ENCODE peak calls at places on chromosomes 11 and 22, in eight cellular contexts. One of them, this sample, is unnamed.

GRCh38 chr11:59680287-59681154 is 11.7 kb upstream of the PATL1 start:
- DNase-seq in activated gamma-delta T cell treated with anti-CD3 and anti-CD28 coated beads, Interleukin-2, amount 50 U/mL, for 16 hours: peak
- DNase-seq in stimulated activated naive CD4-positive, alpha-beta T cell: peak
- DNase-seq in ACHN: peak
- DNase-seq in effector memory CD8-positive, alpha-beta T cell: peak
- DNase-seq in stimulated activated CD8-positive, alpha-beta memory T cell treated with anti-CD3 and anti-CD28 coated beads, Interleukin-15, amount 100 ng/mL, for 24 hours: no peak
- DNase-seq in HEK293T: peak
- DNase-seq in putamen: peak
- DNase-seq in this sample: peak

GRCh38 chr11:1052133-1053011 is 15.9 kb upstream of the MUC6 start:
- DNase-seq in activated gamma-delta T cell treated with anti-CD3 and anti-CD28 coated beads, Interleukin-2, amount 50 U/mL, for 16 hours: no peak
- DNase-seq in stimulated activated naive CD4-positive, alpha-beta T cell: no peak
- DNase-seq in ACHN: no peak
- DNase-seq in effector memory CD8-positive, alpha-beta T cell: no peak
- DNase-seq in stimulated activated CD8-positive, alpha-beta memory T cell treated with anti-CD3 and anti-CD28 coated beads, Interleukin-15, amount 100 ng/mL, for 24 hours: no peak
- DNase-seq in HEK293T: no peak
- DNase-seq in putamen: no peak
- DNase-seq in this sample: no peak

GRCh38 chr11:110986016-110986415 is 259.5 kb upstream of the POU2AF2 start:
- DNase-seq in activated gamma-delta T cell treated with anti-CD3 and anti-CD28 coated beads, Interleukin-2, amount 50 U/mL, for 16 hours: no peak
- DNase-seq in stimulated activated naive CD4-positive, alpha-beta T cell: no peak
- DNase-seq in ACHN: no peak
- DNase-seq in effector memory CD8-positive, alpha-beta T cell: no peak
- DNase-seq in stimulated activated CD8-positive, alpha-beta memory T cell treated with anti-CD3 and anti-CD28 coated beads, Interleukin-15, amount 100 ng/mL, for 24 hours: no peak
- DNase-seq in HEK293T: no peak
- DNase-seq in putamen: no peak
- DNase-seq in this sample: no peak

GRCh38 chr11:113363406-113363805 is 24.2 kb upstream of the ANKK1 start:
- DNase-seq in activated gamma-delta T cell treated with anti-CD3 and anti-CD28 coated beads, Interleukin-2, amount 50 U/mL, for 16 hours: no peak
- DNase-seq in stimulated activated naive CD4-positive, alpha-beta T cell: no peak
- DNase-seq in ACHN: no peak
- DNase-seq in effector memory CD8-positive, alpha-beta T cell: no peak
- DNase-seq in stimulated activated CD8-positive, alpha-beta memory T cell treated with anti-CD3 and anti-CD28 coated beads, Interleukin-15, amount 100 ng/mL, for 24 hours: no peak
- DNase-seq in HEK293T: no peak
- DNase-seq in putamen: peak
- DNase-seq in this sample: no peak

GRCh38 chr22:49112661-49113626 is 714.7 kb downstream of the BRD1 start:
- DNase-seq in activated gamma-delta T cell treated with anti-CD3 and anti-CD28 coated beads, Interleukin-2, amount 50 U/mL, for 16 hours: no peak
- DNase-seq in stimulated activated naive CD4-positive, alpha-beta T cell: no peak
- DNase-seq in ACHN: no peak
- DNase-seq in effector memory CD8-positive, alpha-beta T cell: no peak
- DNase-seq in stimulated activated CD8-positive, alpha-beta memory T cell treated with anti-CD3 and anti-CD28 coated beads, Interleukin-15, amount 100 ng/mL, for 24 hours: no peak
- DNase-seq in HEK293T: no peak
- DNase-seq in putamen: no peak
- DNase-seq in this sample: no peak

GRCh38 chr11:74018331-74019005 is 9.6 kb upstream of the UCP3 start:
- DNase-seq in activated gamma-delta T cell treated with anti-CD3 and anti-CD28 coated beads, Interleukin-2, amount 50 U/mL, for 16 hours: no peak
- DNase-seq in stimulated activated naive CD4-positive, alpha-beta T cell: no peak
- DNase-seq in ACHN: no peak
- DNase-seq in effector memory CD8-positive, alpha-beta T cell: no peak
- DNase-seq in stimulated activated CD8-positive, alpha-beta memory T cell treated with anti-CD3 and anti-CD28 coated beads, Interleukin-15, amount 100 ng/mL, for 24 hours: no peak
- DNase-seq in HEK293T: no peak
- DNase-seq in putamen: peak
- DNase-seq in this sample: no peak

GRCh38 chr11:33103836-33104235 is 57.4 kb downstream of the CSTF3 start:
- DNase-seq in activated gamma-delta T cell treated with anti-CD3 and anti-CD28 coated beads, Interleukin-2, amount 50 U/mL, for 16 hours: no peak
- DNase-seq in stimulated activated naive CD4-positive, alpha-beta T cell: no peak
- DNase-seq in ACHN: no peak
- DNase-seq in effector memory CD8-positive, alpha-beta T cell: no peak
- DNase-seq in stimulated activated CD8-positive, alpha-beta memory T cell treated with anti-CD3 and anti-CD28 coated beads, Interleukin-15, amount 100 ng/mL, for 24 hours: no peak
- DNase-seq in HEK293T: no peak
- DNase-seq in putamen: no peak
- DNase-seq in this sample: no peak

GRCh38 chr11:31160504-31161422 is 208.8 kb downstream of the DCDC1 start:
- DNase-seq in activated gamma-delta T cell treated with anti-CD3 and anti-CD28 coated beads, Interleukin-2, amount 50 U/mL, for 16 hours: no peak
- DNase-seq in stimulated activated naive CD4-positive, alpha-beta T cell: no peak
- DNase-seq in ACHN: peak
- DNase-seq in effector memory CD8-positive, alpha-beta T cell: no peak
- DNase-seq in stimulated activated CD8-positive, alpha-beta memory T cell treated with anti-CD3 and anti-CD28 coated beads, Interleukin-15, amount 100 ng/mL, for 24 hours: no peak
- DNase-seq in HEK293T: peak
- DNase-seq in putamen: no peak
- DNase-seq in this sample: no peak

GRCh38 chr11:83054001-83054400 is 17.7 kb downstream of the RAB30 start:
- DNase-seq in activated gamma-delta T cell treated with anti-CD3 and anti-CD28 coated beads, Interleukin-2, amount 50 U/mL, for 16 hours: no peak
- DNase-seq in stimulated activated naive CD4-positive, alpha-beta T cell: no peak
- DNase-seq in ACHN: no peak
- DNase-seq in effector memory CD8-positive, alpha-beta T cell: no peak
- DNase-seq in stimulated activated CD8-positive, alpha-beta memory T cell treated with anti-CD3 and anti-CD28 coated beads, Interleukin-15, amount 100 ng/mL, for 24 hours: no peak
- DNase-seq in HEK293T: no peak
- DNase-seq in putamen: no peak
- DNase-seq in this sample: no peak

GRCh38 chr11:134032501-134033091 is 36.3 kb upstream of the JAM3 start:
- DNase-seq in activated gamma-delta T cell treated with anti-CD3 and anti-CD28 coated beads, Interleukin-2, amount 50 U/mL, for 16 hours: no peak
- DNase-seq in stimulated activated naive CD4-positive, alpha-beta T cell: no peak
- DNase-seq in ACHN: no peak
- DNase-seq in effector memory CD8-positive, alpha-beta T cell: no peak
- DNase-seq in stimulated activated CD8-positive, alpha-beta memory T cell treated with anti-CD3 and anti-CD28 coated beads, Interleukin-15, amount 100 ng/mL, for 24 hours: no peak
- DNase-seq in HEK293T: no peak
- DNase-seq in putamen: peak
- DNase-seq in this sample: no peak

GRCh38 chr11:1060410-1060809 is 14.3 kb upstream of the MUC2 start:
- DNase-seq in activated gamma-delta T cell treated with anti-CD3 and anti-CD28 coated beads, Interleukin-2, amount 50 U/mL, for 16 hours: no peak
- DNase-seq in stimulated activated naive CD4-positive, alpha-beta T cell: no peak
- DNase-seq in ACHN: no peak
- DNase-seq in effector memory CD8-positive, alpha-beta T cell: no peak
- DNase-seq in stimulated activated CD8-positive, alpha-beta memory T cell treated with anti-CD3 and anti-CD28 coated beads, Interleukin-15, amount 100 ng/mL, for 24 hours: no peak
- DNase-seq in HEK293T: no peak
- DNase-seq in putamen: no peak
- DNase-seq in this sample: no peak

GRCh38 chr11:32402836-32403235 is 32.5 kb downstream of the WT1 start:
- DNase-seq in activated gamma-delta T cell treated with anti-CD3 and anti-CD28 coated beads, Interleukin-2, amount 50 U/mL, for 16 hours: no peak
- DNase-seq in stimulated activated naive CD4-positive, alpha-beta T cell: no peak
- DNase-seq in ACHN: no peak
- DNase-seq in effector memory CD8-positive, alpha-beta T cell: no peak
- DNase-seq in stimulated activated CD8-positive, alpha-beta memory T cell treated with anti-CD3 and anti-CD28 coated beads, Interleukin-15, amount 100 ng/mL, for 24 hours: no peak
- DNase-seq in HEK293T: no peak
- DNase-seq in putamen: no peak
- DNase-seq in this sample: no peak

GRCh38 chr11:2378527-2379210 is 1.6 kb downstream of the CD81 start:
- DNase-seq in activated gamma-delta T cell treated with anti-CD3 and anti-CD28 coated beads, Interleukin-2, amount 50 U/mL, for 16 hours: no peak
- DNase-seq in stimulated activated naive CD4-positive, alpha-beta T cell: no peak
- DNase-seq in ACHN: no peak
- DNase-seq in effector memory CD8-positive, alpha-beta T cell: no peak
- DNase-seq in stimulated activated CD8-positive, alpha-beta memory T cell treated with anti-CD3 and anti-CD28 coated beads, Interleukin-15, amount 100 ng/mL, for 24 hours: no peak
- DNase-seq in HEK293T: no peak
- DNase-seq in putamen: no peak
- DNase-seq in this sample: no peak

GRCh38 chr11:76623884-76624419 is 46.6 kb downstream of the LRRC32 start:
- DNase-seq in activated gamma-delta T cell treated with anti-CD3 and anti-CD28 coated beads, Interleukin-2, amount 50 U/mL, for 16 hours: no peak
- DNase-seq in stimulated activated naive CD4-positive, alpha-beta T cell: no peak
- DNase-seq in ACHN: no peak
- DNase-seq in effector memory CD8-positive, alpha-beta T cell: no peak
- DNase-seq in stimulated activated CD8-positive, alpha-beta memory T cell treated with anti-CD3 and anti-CD28 coated beads, Interleukin-15, amount 100 ng/mL, for 24 hours: no peak
- DNase-seq in HEK293T: no peak
- DNase-seq in putamen: no peak
- DNase-seq in this sample: no peak

GRCh38 chr11:9137293-9138132 is 46.1 kb upstream of the SCUBE2 start:
- DNase-seq in activated gamma-delta T cell treated with anti-CD3 and anti-CD28 coated beads, Interleukin-2, amount 50 U/mL, for 16 hours: peak
- DNase-seq in stimulated activated naive CD4-positive, alpha-beta T cell: peak
- DNase-seq in ACHN: peak
- DNase-seq in effector memory CD8-positive, alpha-beta T cell: peak
- DNase-seq in stimulated activated CD8-positive, alpha-beta memory T cell treated with anti-CD3 and anti-CD28 coated beads, Interleukin-15, amount 100 ng/mL, for 24 hours: peak
- DNase-seq in HEK293T: peak
- DNase-seq in putamen: peak
- DNase-seq in this sample: peak

GRCh38 chr22:46726066-46726985 is 11.7 kb downstream of the CERK start:
- DNase-seq in activated gamma-delta T cell treated with anti-CD3 and anti-CD28 coated beads, Interleukin-2, amount 50 U/mL, for 16 hours: no peak
- DNase-seq in stimulated activated naive CD4-positive, alpha-beta T cell: no peak
- DNase-seq in ACHN: no peak
- DNase-seq in effector memory CD8-positive, alpha-beta T cell: no peak
- DNase-seq in stimulated activated CD8-positive, alpha-beta memory T cell treated with anti-CD3 and anti-CD28 coated beads, Interleukin-15, amount 100 ng/mL, for 24 hours: no peak
- DNase-seq in HEK293T: no peak
- DNase-seq in putamen: no peak
- DNase-seq in this sample: no peak

GRCh38 chr11:134714021-134714656 is 302.1 kb upstream of the B3GAT1 start:
- DNase-seq in activated gamma-delta T cell treated with anti-CD3 and anti-CD28 coated beads, Interleukin-2, amount 50 U/mL, for 16 hours: no peak
- DNase-seq in stimulated activated naive CD4-positive, alpha-beta T cell: no peak
- DNase-seq in ACHN: no peak
- DNase-seq in effector memory CD8-positive, alpha-beta T cell: no peak
- DNase-seq in stimulated activated CD8-positive, alpha-beta memory T cell treated with anti-CD3 and anti-CD28 coated beads, Interleukin-15, amount 100 ng/mL, for 24 hours: no peak
- DNase-seq in HEK293T: no peak
- DNase-seq in putamen: no peak
- DNase-seq in this sample: no peak

GRCh38 chr11:118175031-118175531 is 1.4 kb downstream of the SCN2B start:
- DNase-seq in activated gamma-delta T cell treated with anti-CD3 and anti-CD28 coated beads, Interleukin-2, amount 50 U/mL, for 16 hours: no peak
- DNase-seq in stimulated activated naive CD4-positive, alpha-beta T cell: no peak
- DNase-seq in ACHN: no peak
- DNase-seq in effector memory CD8-positive, alpha-beta T cell: no peak
- DNase-seq in stimulated activated CD8-positive, alpha-beta memory T cell treated with anti-CD3 and anti-CD28 coated beads, Interleukin-15, amount 100 ng/mL, for 24 hours: no peak
- DNase-seq in HEK293T: no peak
- DNase-seq in putamen: peak
- DNase-seq in this sample: no peak

GRCh38 chr11:73402834-73403185 is 26.6 kb downstream of the RELT start:
- DNase-seq in activated gamma-delta T cell treated with anti-CD3 and anti-CD28 coated beads, Interleukin-2, amount 50 U/mL, for 16 hours: no peak
- DNase-seq in stimulated activated naive CD4-positive, alpha-beta T cell: no peak
- DNase-seq in ACHN: peak
- DNase-seq in effector memory CD8-positive, alpha-beta T cell: no peak
- DNase-seq in stimulated activated CD8-positive, alpha-beta memory T cell treated with anti-CD3 and anti-CD28 coated beads, Interleukin-15, amount 100 ng/mL, for 24 hours: no peak
- DNase-seq in HEK293T: no peak
- DNase-seq in putamen: no peak
- DNase-seq in this sample: no peak

GRCh38 chr11:126132319-126132718 is 69.7 kb upstream of the CDON start:
- DNase-seq in activated gamma-delta T cell treated with anti-CD3 and anti-CD28 coated beads, Interleukin-2, amount 50 U/mL, for 16 hours: no peak
- DNase-seq in stimulated activated naive CD4-positive, alpha-beta T cell: no peak
- DNase-seq in ACHN: no peak
- DNase-seq in effector memory CD8-positive, alpha-beta T cell: no peak
- DNase-seq in stimulated activated CD8-positive, alpha-beta memory T cell treated with anti-CD3 and anti-CD28 coated beads, Interleukin-15, amount 100 ng/mL, for 24 hours: no peak
- DNase-seq in HEK293T: peak
- DNase-seq in putamen: no peak
- DNase-seq in this sample: no peak

GRCh38 chr11:44797886-44798683 is 71.3 kb downstream of the TSPAN18 start:
- DNase-seq in activated gamma-delta T cell treated with anti-CD3 and anti-CD28 coated beads, Interleukin-2, amount 50 U/mL, for 16 hours: no peak
- DNase-seq in stimulated activated naive CD4-positive, alpha-beta T cell: no peak
- DNase-seq in ACHN: no peak
- DNase-seq in effector memory CD8-positive, alpha-beta T cell: no peak
- DNase-seq in stimulated activated CD8-positive, alpha-beta memory T cell treated with anti-CD3 and anti-CD28 coated beads, Interleukin-15, amount 100 ng/mL, for 24 hours: no peak
- DNase-seq in HEK293T: no peak
- DNase-seq in putamen: no peak
- DNase-seq in this sample: no peak

GRCh38 chr11:69010964-69011623 is 2.0 kb downstream of the MRGPRF start:
- DNase-seq in activated gamma-delta T cell treated with anti-CD3 and anti-CD28 coated beads, Interleukin-2, amount 50 U/mL, for 16 hours: no peak
- DNase-seq in stimulated activated naive CD4-positive, alpha-beta T cell: no peak
- DNase-seq in ACHN: no peak
- DNase-seq in effector memory CD8-positive, alpha-beta T cell: no peak
- DNase-seq in stimulated activated CD8-positive, alpha-beta memory T cell treated with anti-CD3 and anti-CD28 coated beads, Interleukin-15, amount 100 ng/mL, for 24 hours: peak
- DNase-seq in HEK293T: no peak
- DNase-seq in putamen: no peak
- DNase-seq in this sample: no peak

GRCh38 chr11:126886636-126887035 is 113.9 kb downstream of the KIRREL3 start:
- DNase-seq in activated gamma-delta T cell treated with anti-CD3 and anti-CD28 coated beads, Interleukin-2, amount 50 U/mL, for 16 hours: no peak
- DNase-seq in stimulated activated naive CD4-positive, alpha-beta T cell: no peak
- DNase-seq in ACHN: no peak
- DNase-seq in effector memory CD8-positive, alpha-beta T cell: no peak
- DNase-seq in stimulated activated CD8-positive, alpha-beta memory T cell treated with anti-CD3 and anti-CD28 coated beads, Interleukin-15, amount 100 ng/mL, for 24 hours: no peak
- DNase-seq in HEK293T: no peak
- DNase-seq in putamen: no peak
- DNase-seq in this sample: no peak

GRCh38 chr22:38755155-38755910 is 465 bp downstream of the SUN2 start:
- DNase-seq in activated gamma-delta T cell treated with anti-CD3 and anti-CD28 coated beads, Interleukin-2, amount 50 U/mL, for 16 hours: peak
- DNase-seq in stimulated activated naive CD4-positive, alpha-beta T cell: no peak
- DNase-seq in ACHN: peak
- DNase-seq in effector memory CD8-positive, alpha-beta T cell: peak
- DNase-seq in stimulated activated CD8-positive, alpha-beta memory T cell treated with anti-CD3 and anti-CD28 coated beads, Interleukin-15, amount 100 ng/mL, for 24 hours: no peak
- DNase-seq in HEK293T: peak
- DNase-seq in putamen: peak
- DNase-seq in this sample: peak

GRCh38 chr22:46424496-46424895 is 89.0 kb downstream of the TRMU start:
- DNase-seq in activated gamma-delta T cell treated with anti-CD3 and anti-CD28 coated beads, Interleukin-2, amount 50 U/mL, for 16 hours: no peak
- DNase-seq in stimulated activated naive CD4-positive, alpha-beta T cell: no peak
- DNase-seq in ACHN: no peak
- DNase-seq in effector memory CD8-positive, alpha-beta T cell: no peak
- DNase-seq in stimulated activated CD8-positive, alpha-beta memory T cell treated with anti-CD3 and anti-CD28 coated beads, Interleukin-15, amount 100 ng/mL, for 24 hours: no peak
- DNase-seq in HEK293T: no peak
- DNase-seq in putamen: no peak
- DNase-seq in this sample: no peak

GRCh38 chr11:22807855-22808558 is 21.6 kb downstream of the SVIP start:
- DNase-seq in activated gamma-delta T cell treated with anti-CD3 and anti-CD28 coated beads, Interleukin-2, amount 50 U/mL, for 16 hours: no peak
- DNase-seq in stimulated activated naive CD4-positive, alpha-beta T cell: no peak
- DNase-seq in ACHN: no peak
- DNase-seq in effector memory CD8-positive, alpha-beta T cell: no peak
- DNase-seq in stimulated activated CD8-positive, alpha-beta memory T cell treated with anti-CD3 and anti-CD28 coated beads, Interleukin-15, amount 100 ng/mL, for 24 hours: no peak
- DNase-seq in HEK293T: no peak
- DNase-seq in putamen: no peak
- DNase-seq in this sample: no peak

GRCh38 chr22:50293441-50294318 is 13.8 kb downstream of the PLXNB2 start:
- DNase-seq in activated gamma-delta T cell treated with anti-CD3 and anti-CD28 coated beads, Interleukin-2, amount 50 U/mL, for 16 hours: no peak
- DNase-seq in stimulated activated naive CD4-positive, alpha-beta T cell: no peak
- DNase-seq in ACHN: peak
- DNase-seq in effector memory CD8-positive, alpha-beta T cell: no peak
- DNase-seq in stimulated activated CD8-positive, alpha-beta memory T cell treated with anti-CD3 and anti-CD28 coated beads, Interleukin-15, amount 100 ng/mL, for 24 hours: no peak
- DNase-seq in HEK293T: no peak
- DNase-seq in putamen: no peak
- DNase-seq in this sample: no peak

This sample was measured in activated B cell treated with CpG ODN at 0.5 μM for 24 hours.